ENCODE peak calls at places on chromosomes 6 and 20, in four cellular contexts. O is BE2C, W is IMR-90, F is fibroblast of the aortic adventitia. C is an unnamed sample.
A peak's percentile ranks its signal among the peaks of the same experiment; 100 is the strongest.

GRCh38 chr6:33858053-33858475 is 54.3 kb upstream of the MLN start:
- DNase-seq in W (no peak), O (no peak), F (no peak), C (no peak)

GRCh38 chr6:169890901-169891300 is 139.5 kb downstream of the ERMARD start:
- DNase-seq in W (no peak), F (no peak), O (no peak), C (no peak)

GRCh38 chr6:12066297-12066696 is 54.2 kb downstream of the HIVEP1 start:
- DNase-seq in F (peak; percentile 68), O (no peak), W (peak; percentile 19), C (no peak)

GRCh38 chr6:85186546-85187170 is 263.2 kb upstream of the NT5E start:
- DNase-seq in F (peak; percentile 40), O (no peak), W (peak; percentile 15), C (no peak)

GRCh38 chr6:71394001-71394432 is 105.4 kb downstream of the OGFRL1 start:
- DNase-seq in O (no peak), F (peak; percentile 70), W (peak; percentile 63), C (no peak)

GRCh38 chr6:62614442-62614841 is 328.4 kb upstream of the KHDRBS2 start:
- DNase-seq in W (no peak), F (no peak), O (no peak), C (no peak)

GRCh38 chr6:169292340-169293124 is 38.9 kb upstream of the THBS2 start:
- DNase-seq in W (peak; percentile 97), F (peak; percentile 90), O (no peak), C (peak; percentile 63)

GRCh38 chr6:116330511-116330910 is 40.2 kb upstream of the DSE start:
- DNase-seq in W (peak; percentile 21), O (no peak), F (no peak), C (no peak)

GRCh38 chr6:21587182-21587924 is 6.2 kb upstream of the SOX4 start:
- DNase-seq in W (peak; percentile 58), F (peak; percentile 76), O (peak; percentile 76), C (peak; percentile 79)

GRCh38 chr6:33609444-33610034 is 11.6 kb upstream of the ITPR3 start:
- DNase-seq in F (peak; percentile 88), W (peak; percentile 74), O (no peak), C (no peak)

GRCh38 chr6:143755301-143755744 is 77.6 kb downstream of the PHACTR2 start:
- DNase-seq in W (peak; percentile 53), F (peak; percentile 48), O (no peak), C (no peak)

GRCh38 chr20:10131612-10132345 is 86.9 kb upstream of the SNAP25 start:
- DNase-seq in O (peak; percentile 83), F (peak; percentile 58), W (peak; percentile 67), C (no peak)

GRCh38 chr6:41080623-41081022 is 7.8 kb downstream of the NFYA start:
- DNase-seq in F (no peak), W (no peak), O (no peak), C (no peak)

GRCh38 chr6:20816126-20816525 is 281.9 kb downstream of the CDKAL1 start:
- DNase-seq in F (no peak), O (no peak), W (no peak), C (no peak)

GRCh38 chr6:135798751-135799515 is 52.6 kb upstream of the PDE7B start:
- DNase-seq in W (no peak), O (no peak), F (no peak), C (no peak)

GRCh38 chr20:62137092-62137384 is 6.2 kb downstream of the PSMA7 start:
- DNase-seq in O (no peak), F (no peak), W (no peak), C (no peak)
- TF ChIP-seq CTCF in O (no peak), F (no peak), W (no peak), C (peak; percentile 20)

DNA sequence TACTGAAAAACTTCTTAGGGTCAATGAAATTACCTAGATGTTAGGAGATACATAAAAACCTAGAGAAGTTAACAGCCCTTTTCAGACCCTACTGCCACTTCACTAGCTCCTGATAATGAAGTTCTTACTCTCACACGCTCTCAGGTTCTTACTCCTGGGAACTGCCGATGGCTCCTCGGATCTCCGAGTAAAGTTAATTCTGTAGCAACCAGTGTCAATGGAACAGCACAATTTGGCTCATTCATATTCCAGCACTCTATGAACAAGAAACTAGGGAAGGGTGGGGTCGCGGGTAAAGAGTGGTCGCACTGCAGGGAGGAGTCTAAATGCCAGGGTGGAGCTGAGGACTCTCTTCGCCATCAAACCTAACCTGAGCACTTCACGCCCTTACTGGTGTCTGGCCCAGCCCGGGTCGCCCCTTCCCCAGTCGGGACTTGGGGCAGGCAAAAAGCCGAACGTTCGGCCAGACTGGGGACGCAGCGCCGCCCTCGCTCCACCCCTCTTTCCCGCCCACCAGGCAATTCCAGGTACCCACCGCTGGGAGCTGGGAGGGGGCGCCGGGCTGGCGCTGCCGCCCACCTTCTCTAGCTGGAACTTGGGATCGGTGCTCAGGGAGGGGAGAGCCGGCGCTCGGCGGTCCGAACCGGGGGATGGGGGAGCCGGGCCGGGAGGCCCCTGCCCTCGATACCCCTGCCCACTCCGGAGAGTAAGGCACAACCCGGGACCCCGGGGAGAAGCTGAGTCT is 744 bp downstream of the RAB23 start:
- DNase-seq in O (peak; percentile 76), W (peak; percentile 45), F (peak; percentile 61), C (peak; percentile 71)
- TF ChIP-seq CTCF in O (peak; percentile 23), W (peak; percentile 30), F (peak; percentile 62), C (peak; percentile 46)

GRCh38 chr20:12928358-12928754 is 80.4 kb upstream of the SPTLC3 start:
- DNase-seq in W (no peak), O (no peak), F (no peak), C (no peak)

GRCh38 chr20:12925863-12926547 is 82.8 kb upstream of the SPTLC3 start:
- DNase-seq in F (no peak), W (no peak), O (no peak), C (no peak)

GRCh38 chr20:12927489-12927888 is 81.3 kb upstream of the SPTLC3 start:
- DNase-seq in O (no peak), F (peak; percentile 22), W (peak; percentile 25), C (no peak)

GRCh38 chr20:12925214-12925755 is 83.5 kb upstream of the SPTLC3 start:
- DNase-seq in O (peak; percentile 53), W (peak; percentile 85), F (peak; percentile 90), C (peak; percentile 59)

DNA sequence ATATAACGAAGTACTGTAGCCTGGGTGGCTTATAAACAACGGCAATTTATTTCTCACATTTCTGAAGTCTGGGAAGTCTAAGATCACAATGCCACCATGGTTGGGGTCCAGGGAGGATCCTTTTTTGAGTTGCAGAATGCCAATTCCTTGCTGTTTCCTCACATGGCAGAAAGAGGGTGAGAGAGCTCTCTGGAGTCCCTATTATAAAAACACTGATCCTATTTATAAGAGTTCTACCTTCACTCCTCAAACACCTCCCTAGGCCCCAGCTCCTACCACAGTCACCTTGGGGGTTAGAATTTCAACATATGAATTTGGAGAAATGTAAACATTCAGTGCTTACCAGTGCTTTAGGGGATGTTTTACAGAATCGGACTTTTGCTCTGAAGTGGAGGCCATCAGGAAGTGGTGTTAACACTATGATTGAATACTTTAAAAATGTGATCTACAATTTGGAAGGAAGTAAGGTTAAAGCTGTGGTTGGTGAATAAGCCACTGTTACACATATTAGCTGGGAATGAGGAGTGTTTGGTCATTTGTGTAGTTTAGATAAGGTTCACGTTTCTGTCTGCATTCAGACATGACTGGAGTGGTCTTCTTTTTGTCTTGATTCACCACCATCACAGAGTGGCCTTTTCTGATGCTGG is 79.9 kb upstream of the SPTLC3 start:
- DNase-seq in O (no peak), W (peak; percentile 87), F (peak; percentile 71), C (peak; percentile 20)
- TF ChIP-seq CTCF in O (no peak), W (no peak), F (no peak), C (no peak)

GRCh38 chr20:50913976-50914375 is 17.3 kb downstream of the ADNP start:
- DNase-seq in F (peak; percentile 80), W (peak; percentile 88), O (no peak), C (no peak)
- TF ChIP-seq CTCF in F (no peak), W (no peak), O (no peak), C (no peak)

GRCh38 chr6:7811441-7811840 is 85.5 kb downstream of the BMP6 start:
- DNase-seq in F (no peak), O (no peak), W (no peak), C (no peak)

GRCh38 chr6:7815716-7816115 is 89.8 kb downstream of the BMP6 start:
- DNase-seq in F (no peak), O (no peak), W (no peak), C (no peak)

GRCh38 chr6:7813193-7813592 is 87.3 kb downstream of the BMP6 start:
- DNase-seq in O (no peak), F (no peak), W (no peak), C (no peak)

GRCh38 chr6:7812623-7813022 is 86.7 kb downstream of the BMP6 start:
- DNase-seq in F (no peak), O (no peak), W (no peak), C (no peak)

DNA sequence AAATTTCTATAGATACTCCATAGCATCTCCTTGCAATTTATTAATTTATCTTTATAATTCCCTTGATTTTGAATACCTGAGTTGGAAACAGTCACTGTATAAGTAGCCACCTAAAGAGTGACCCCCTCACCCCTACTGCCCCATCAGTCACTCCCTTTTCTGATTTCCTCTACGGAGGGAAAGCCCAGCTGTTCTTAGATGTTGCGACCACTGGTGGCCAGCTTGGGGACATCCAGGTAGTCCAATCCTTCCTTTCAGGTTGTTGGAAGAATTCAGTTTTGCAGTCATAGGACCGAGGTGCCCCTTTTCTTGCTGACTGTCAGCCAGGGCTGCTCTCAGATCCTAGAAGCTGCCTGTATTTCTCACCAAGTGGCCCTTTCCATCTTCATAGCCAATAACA is 87.8 kb downstream of the BMP6 start:
- DNase-seq in O (no peak), W (no peak), F (no peak), C (peak; percentile 6)
- TF ChIP-seq CTCF in O (no peak), W (no peak), F (no peak), C (no peak)

GRCh38 chr20:19903168-19903676 is 113.9 kb upstream of the NAA20 start:
- DNase-seq in O (peak; percentile 22), W (peak; percentile 76), F (no peak), C (no peak)
- TF ChIP-seq CTCF in O (peak; percentile 50), W (peak; percentile 56), F (no peak), C (no peak)

GRCh38 chr20:64099880-64100565 is 7.3 kb downstream of the NPBWR2 start:
- DNase-seq in O (peak; percentile 14), W (no peak), F (no peak), C (no peak)
- TF ChIP-seq CTCF in O (no peak), W (no peak), F (no peak), C (no peak)

DNA sequence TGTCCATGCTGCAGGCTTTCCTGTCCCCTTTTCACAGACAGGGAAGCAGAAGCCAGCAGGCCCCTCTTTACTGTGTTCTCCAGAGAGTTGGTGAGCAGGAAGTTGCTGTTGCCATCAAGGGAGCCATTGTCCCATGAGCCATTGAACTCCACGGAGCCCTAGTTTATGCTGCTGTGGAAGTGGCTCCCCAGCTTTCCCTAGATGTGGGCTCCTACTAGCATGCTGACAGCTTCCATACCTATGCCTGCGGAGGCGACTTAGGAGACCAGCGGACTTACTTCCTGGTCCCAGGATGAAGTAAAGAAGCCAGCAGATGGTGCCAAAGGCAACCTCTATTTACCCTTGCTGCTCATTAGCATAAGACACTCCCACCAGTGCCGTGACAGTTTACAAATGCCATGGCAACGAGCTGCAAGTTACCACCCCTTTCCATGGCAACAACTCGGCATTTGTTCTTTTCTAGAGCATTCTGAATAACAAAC is 30.8 kb upstream of the FKBP1A start:
- DNase-seq in F (peak; percentile 51), W (peak; percentile 69), O (peak; percentile 42), C (peak; percentile 68)
- TF ChIP-seq CTCF in F (no peak), W (peak; percentile 23), O (peak; percentile 24), C (no peak)